ENCODE peak calls at places on chromosomes 13 and 19, in four cellular contexts. Q, C, D and L are unnamed samples.

GRCh38 chr13:45870232-45870631 is 18.7 kb upstream of the SIAH3 start:
- DNase-seq in Q (no peak), C (no peak), D (no peak), L (no peak)

GRCh38 chr19:11457115-11457514 is 21.7 kb downstream of the PRKCSH start:
- DNase-seq in Q (no peak), C (peak; percentile 68), D (no peak), L (no peak)

GRCh38 chr19:33376423-33376822 is 2.9 kb downstream of the CEBPG start:
- DNase-seq in Q (peak; percentile 46), C (no peak), D (no peak), L (no peak)

GRCh38 chr19:47414469-47414868 is 4.9 kb downstream of the MEIS3 start:
- DNase-seq in Q (no peak), C (peak; percentile 35), D (no peak), L (no peak)

GRCh38 chr13:34720618-34721017 is 221.5 kb upstream of the NBEA start:
- DNase-seq in Q (no peak), C (no peak), D (no peak), L (no peak)

GRCh38 chr19:7862413-7862951 is 11.7 kb downstream of the PRR36 start:
- DNase-seq in Q (peak; percentile 54), C (peak; percentile 98), D (no peak), L (peak; percentile 84)

GRCh38 chr19:39765091-39766076 is 13.3 kb upstream of the LEUTX start:
- DNase-seq in Q (peak; percentile 36), C (peak; percentile 54), D (no peak), L (peak; percentile 35)

GRCh38 chr13:23450340-23451046 is 17.0 kb upstream of the SACS start:
- DNase-seq in Q (no peak), C (no peak), D (no peak), L (no peak)

GRCh38 chr19:53422551-53422950 is 9.2 kb upstream of the ZNF761 start:
- DNase-seq in Q (no peak), C (no peak), D (no peak), L (no peak)

GRCh38 chr13:44806841-44807240 is 182.4 kb downstream of the NUFIP1 start:
- DNase-seq in Q (no peak), C (no peak), D (no peak), L (no peak)

GRCh38 chr13:112744306-112745021 is 54.6 kb downstream of the ATP11A start:
- DNase-seq in Q (no peak), C (no peak), D (no peak), L (no peak)

GRCh38 chr19:10554760-10555612 is 10.8 kb downstream of the KRI1 start:
- DNase-seq in Q (no peak), C (no peak), D (no peak), L (no peak)

GRCh38 chr13:102440259-102440936 is 38.5 kb upstream of the FGF14 start:
- DNase-seq in Q (no peak), C (no peak), D (peak; percentile 52), L (no peak)

GRCh38 chr19:57672466-57672865 is 3.7 kb downstream of the ZSCAN4 start:
- DNase-seq in Q (no peak), C (no peak), D (no peak), L (no peak)

GRCh38 chr13:67048084-67048792 is 181.9 kb downstream of the PCDH9 start:
- DNase-seq in Q (no peak), C (no peak), D (no peak), L (no peak)

GRCh38 chr13:32277838-32278237 is 37.3 kb downstream of the ZAR1L start:
- DNase-seq in Q (no peak), C (no peak), D (no peak), L (no peak)

GRCh38 chr13:107834268-107834667 is 381.1 kb downstream of the LIG4 start:
- DNase-seq in Q (no peak), C (no peak), D (no peak), L (no peak)

GRCh38 chr19:18479964-18480723 is 41.7 kb downstream of the ELL start:
- DNase-seq in Q (no peak), C (no peak), D (no peak), L (no peak)

GRCh38 chr19:47183579-47183978 is 47.4 kb downstream of the BBC3 start:
- DNase-seq in Q (no peak), C (no peak), D (no peak), L (no peak)

GRCh38 chr13:98103942-98104880 is 38.7 kb upstream of the FARP1 start:
- DNase-seq in Q (no peak), C (peak; percentile 21), D (no peak), L (peak; percentile 44)

GRCh38 chr13:36124236-36124822 is 6.9 kb downstream of the DCLK1 start:
- DNase-seq in Q (no peak), C (no peak), D (no peak), L (no peak)

GRCh38 chr19:39409886-39410619 is 2.4 kb upstream of the PLEKHG2 start:
- DNase-seq in Q (peak; percentile 54), C (peak; percentile 43), D (no peak), L (no peak)

GRCh38 chr13:48828962-48829405 is 146.7 kb upstream of the FNDC3A start:
- DNase-seq in Q (no peak), C (no peak), D (no peak), L (peak; percentile 8)

GRCh38 chr19:32200312-32201038 is 144.9 kb upstream of the ZNF507 start:
- DNase-seq in Q (no peak), C (no peak), D (no peak), L (no peak)

GRCh38 chr13:84571264-84571663 is 689.0 kb upstream of the SLITRK1 start:
- DNase-seq in Q (no peak), C (no peak), D (no peak), L (no peak)

GRCh38 chr13:44273991-44274810 is 99.4 kb upstream of the SERP2 start:
- DNase-seq in Q (no peak), C (no peak), D (no peak), L (no peak)

GRCh38 chr13:24053505-24054251 is 106.8 kb upstream of the SPATA13 start:
- DNase-seq in Q (peak; percentile 81), C (peak; percentile 22), D (peak; percentile 17), L (peak; percentile 57)

GRCh38 chr19:19900124-19900523 is 622 bp upstream of the ZNF93 start:
- DNase-seq in Q (no peak), C (peak; percentile 27), D (no peak), L (peak; percentile 13)

GRCh38 chr13:48437381-48437780 is 24.5 kb upstream of the LPAR6 start:
- DNase-seq in Q (no peak), C (no peak), D (no peak), L (no peak)

GRCh38 chr13:100131863-100132574 is 43.1 kb downstream of the PCCA start:
- DNase-seq in Q (peak; percentile 45), C (peak; percentile 49), D (no peak), L (no peak)

GRCh38 chr19:52542984-52543664 is 15.7 kb downstream of the ZNF808 start:
- DNase-seq in Q (no peak), C (no peak), D (peak; percentile 66), L (no peak)

DNA sequence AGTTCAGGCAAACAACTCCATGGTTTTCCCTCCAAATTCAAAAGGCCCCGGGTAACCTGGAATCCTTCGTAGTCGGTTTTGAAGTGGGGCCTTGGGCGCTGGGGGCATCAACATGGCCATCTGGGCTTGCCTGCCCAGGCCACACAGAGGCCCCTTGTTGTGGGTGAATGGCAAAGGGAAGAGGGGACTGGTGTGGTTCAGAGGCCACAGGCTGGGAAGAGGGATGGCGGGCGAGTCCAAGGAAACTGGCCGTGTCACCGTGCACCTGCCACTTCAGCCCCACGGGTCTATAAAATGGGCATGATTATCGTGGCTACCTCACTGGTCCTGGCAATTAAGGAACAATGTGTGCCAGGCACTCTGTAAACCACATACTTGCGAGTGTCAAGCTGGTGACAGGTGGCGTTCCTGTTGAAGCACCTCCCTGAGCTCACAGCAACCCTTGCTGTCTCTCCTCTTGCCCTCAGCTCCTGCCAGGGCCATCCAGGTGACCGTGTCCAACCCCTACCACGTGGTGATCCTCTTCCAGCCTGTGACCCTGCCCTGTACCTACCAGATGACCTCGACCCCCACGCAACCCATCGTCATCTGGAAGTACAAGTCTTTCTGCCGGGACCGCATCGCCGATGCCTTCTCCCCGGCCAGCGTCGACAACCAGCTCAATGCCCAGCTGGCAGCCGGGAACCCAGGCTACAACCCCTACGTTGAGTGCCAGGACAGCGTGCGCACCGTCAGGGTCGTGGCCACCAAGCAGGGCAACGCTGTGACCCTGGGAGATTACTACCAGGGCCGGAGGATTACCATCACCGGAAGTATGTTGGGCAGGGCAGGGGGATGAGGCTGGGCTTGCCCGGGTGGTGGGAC is 1.3 kb downstream of the LSR start:
- DNase-seq in Q (no peak), C (no peak), D (no peak), L (no peak)
- TF ChIP-seq YY1 in Q (no peak), C (no peak), D (no peak), L (no peak)

GRCh38 chr19:35000647-35001501 is 751 bp downstream of the GRAMD1A start:
- DNase-seq in Q (no peak), C (peak; percentile 82), D (no peak), L (no peak)
- TF ChIP-seq YY1 in Q (no peak), C (no peak), D (no peak), L (no peak)

GRCh38 chr19:5808120-5808816 is 3.4 kb downstream of the NRTN start:
- DNase-seq in Q (no peak), C (no peak), D (no peak), L (no peak)

GRCh38 chr19:5814123-5814839 is 9.4 kb downstream of the NRTN start:
- DNase-seq in Q (no peak), C (no peak), D (no peak), L (no peak)

GRCh38 chr19:5809053-5809452 is 4.2 kb downstream of the NRTN start:
- DNase-seq in Q (no peak), C (no peak), D (no peak), L (no peak)

GRCh38 chr19:5809469-5809868 is 4.6 kb downstream of the NRTN start:
- DNase-seq in Q (no peak), C (no peak), D (no peak), L (no peak)

GRCh38 chr19:5811117-5811516 is 6.2 kb downstream of the NRTN start:
- DNase-seq in Q (no peak), C (no peak), D (no peak), L (no peak)
- TF ChIP-seq YY1 in Q (no peak), C (no peak), D (no peak), L (no peak)

GRCh38 chr19:1408300-1409203 is 1.2 kb downstream of the DAZAP1 start:
- DNase-seq in Q (no peak), C (peak; percentile 66), D (no peak), L (no peak)

GRCh38 chr19:1410789-1411188 is 3.4 kb downstream of the DAZAP1 start:
- DNase-seq in Q (no peak), C (no peak), D (no peak), L (no peak)

GRCh38 chr19:1409204-1410005 is 2.0 kb downstream of the DAZAP1 start:
- DNase-seq in Q (no peak), C (no peak), D (no peak), L (no peak)

GRCh38 chr19:1411255-1412191 is 4.1 kb downstream of the DAZAP1 start:
- DNase-seq in Q (no peak), C (no peak), D (no peak), L (no peak)

DNA sequence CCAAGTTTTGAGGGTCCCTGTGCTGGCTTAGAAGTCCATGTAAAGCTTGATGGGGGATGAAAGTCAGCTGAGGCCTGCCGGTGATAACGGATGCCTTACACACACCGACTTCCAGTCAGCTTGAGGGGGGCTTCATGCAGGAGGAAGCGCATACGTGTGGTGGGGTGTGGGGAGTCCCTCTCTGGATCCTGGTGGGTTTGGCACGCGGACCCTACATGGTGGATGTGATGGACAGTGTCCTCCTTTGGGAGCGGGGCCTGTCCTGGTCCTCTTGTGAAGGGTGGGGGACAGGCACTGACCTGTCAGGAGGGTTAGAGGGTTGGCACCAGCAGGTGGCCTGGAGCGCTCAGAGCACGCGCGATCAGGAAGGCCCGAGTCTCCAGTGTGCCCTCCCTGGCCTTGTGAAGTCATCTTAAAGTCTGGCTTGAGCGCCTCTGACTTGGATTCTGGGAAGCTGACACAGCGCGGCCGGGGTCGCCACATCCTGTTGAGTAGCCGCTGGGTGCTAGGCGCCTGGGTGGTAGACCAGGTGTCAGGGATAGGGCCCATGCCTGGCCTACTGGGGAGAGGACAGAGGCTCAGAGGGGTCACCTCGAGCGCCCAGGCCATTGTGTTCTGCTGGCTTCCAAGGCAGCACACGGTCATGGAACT is 2.9 kb downstream of the DAZAP1 start:
- DNase-seq in Q (no peak), C (no peak), D (no peak), L (no peak)
- TF ChIP-seq YY1 in Q (no peak), C (no peak), D (no peak), L (no peak)